ENCODE peak calls at places on chromosomes 3 and 15, in five cellular contexts. Z is GM20000, V is testis, X is T47D, T is foreskin fibroblast. S is an unnamed sample.

GRCh38 chr15:37979597-37979996 is 45.2 kb downstream of the TMCO5A start:
- DNase-seq in Z (no peak), V (no peak), X (no peak), T (no peak), S (no peak)

GRCh38 chr3:115792206-115792955 is 169.1 kb downstream of the GAP43 start:
- DNase-seq in Z (peak), V (no peak), X (no peak), T (no peak), S (peak)

GRCh38 chr15:82830427-82831173 is 21.2 kb downstream of the WHAMM start:
- DNase-seq in Z (no peak), V (no peak), X (no peak), T (no peak), S (no peak)

GRCh38 chr15:83651541-83651940 is 2.4 kb upstream of the ADAMTSL3 start:
- DNase-seq in Z (no peak), V (no peak), X (peak), T (no peak), S (no peak)

GRCh38 chr3:177340243-177340830 is 143.1 kb upstream of the TBL1XR1 start:
- DNase-seq in Z (no peak), V (no peak), X (no peak), T (no peak), S (no peak)

GRCh38 chr3:125072310-125072709 is 16.5 kb upstream of the HEG1 start:
- DNase-seq in Z (no peak), V (no peak), X (no peak), T (peak), S (no peak)

GRCh38 chr15:66611257-66612053 is 45.7 kb upstream of the LCTL start:
- DNase-seq in Z (no peak), V (no peak), X (no peak), T (no peak), S (no peak)

GRCh38 chr15:59321000-59321689 is 51.5 kb downstream of the MYO1E start:
- DNase-seq in Z (no peak), V (no peak), X (no peak), T (no peak), S (no peak)

GRCh38 chr15:81419304-81419943 is 45.4 kb upstream of the TMC3 start:
- DNase-seq in Z (no peak), V (no peak), X (no peak), T (peak), S (no peak)

GRCh38 chr3:103403191-103403590 is 968.4 kb downstream of the ZPLD1 start:
- DNase-seq in Z (no peak), V (no peak), X (no peak), T (no peak), S (no peak)

GRCh38 chr3:120688121-120688520 is 6.1 kb upstream of the HGD start:
- DNase-seq in Z (peak), V (no peak), X (no peak), T (peak), S (peak)

GRCh38 chr3:50236484-50237132 is 604 bp downstream of the GNAI2 start:
- DNase-seq in Z (no peak), V (no peak), X (no peak), T (no peak), S (no peak)

GRCh38 chr3:148149556-148149955 is 548.1 kb upstream of the AGTR1 start:
- DNase-seq in Z (no peak), V (no peak), X (no peak), T (no peak), S (no peak)

GRCh38 chr3:45688194-45688881 is 858 bp upstream of the SACM1L start:
- DNase-seq in Z (peak), V (peak), X (peak), T (no peak), S (peak)

GRCh38 chr3:48184299-48184698 is 3.9 kb downstream of the CDC25A start:
- DNase-seq in Z (no peak), V (no peak), X (no peak), T (no peak), S (no peak)

GRCh38 chr3:149983628-149984027 is 12.9 kb upstream of the PFN2 start:
- DNase-seq in Z (no peak), V (no peak), X (no peak), T (no peak), S (no peak)

GRCh38 chr3:81760215-81760614 is 1.2 kb downstream of the GBE1 start:
- DNase-seq in Z (no peak), V (no peak), X (no peak), T (no peak), S (no peak)

GRCh38 chr3:196378442-196378841 is 40.3 kb upstream of the TM4SF19 start:
- DNase-seq in Z (no peak), V (no peak), X (no peak), T (no peak), S (no peak)

GRCh38 chr15:59553879-59554735 is 57.5 kb upstream of the GCNT3 start:
- DNase-seq in Z (no peak), V (no peak), X (peak), T (peak), S (no peak)

GRCh38 chr15:31306426-31307269 is 20.0 kb upstream of the KLF13 start:
- DNase-seq in Z (no peak), V (peak), X (no peak), T (no peak), S (no peak)

GRCh38 chr15:52340093-52340492 is 44.5 kb upstream of the MYO5C start:
- DNase-seq in Z (no peak), V (no peak), X (no peak), T (no peak), S (no peak)

GRCh38 chr3:76765526-76765925 is 274.4 kb upstream of the ROBO2 start:
- DNase-seq in Z (no peak), V (no peak), X (no peak), T (no peak), S (no peak)

GRCh38 chr3:178310833-178311380 is 225.3 kb upstream of the KCNMB2 start:
- DNase-seq in Z (no peak), V (no peak), X (no peak), T (no peak), S (no peak)

GRCh38 chr3:194194051-194194756 is 58.3 kb downstream of the HES1 start:
- DNase-seq in Z (peak), V (no peak), X (no peak), T (no peak), S (peak)

GRCh38 chr15:57903626-57904025 is 161.9 kb downstream of the ALDH1A2 start:
- DNase-seq in Z (no peak), V (no peak), X (no peak), T (no peak), S (no peak)

GRCh38 chr3:173021547-173022185 is 119.4 kb downstream of the SPATA16 start:
- DNase-seq in Z (no peak), V (no peak), X (no peak), T (no peak), S (no peak)

GRCh38 chr3:9088431-9089353 is 125.4 kb upstream of the RAD18 start:
- DNase-seq in Z (no peak), V (no peak), X (no peak), T (no peak), S (no peak)

GRCh38 chr15:90191795-90192494 is 9.2 kb upstream of the SEMA4B start:
- DNase-seq in Z (peak), V (peak), X (peak), T (no peak), S (peak)

GRCh38 chr3:169044341-169045113 is 619.0 kb downstream of the MECOM start:
- DNase-seq in Z (no peak), V (no peak), X (no peak), T (peak), S (no peak)

GRCh38 chr15:29102911-29103824 is 166.5 kb downstream of the NSMCE3 start:
- DNase-seq in Z (no peak), V (peak), X (no peak), T (peak), S (no peak)

GRCh38 chr3:181176610-181177009 is 187.1 kb upstream of the DNAJC19 start:
- DNase-seq in Z (no peak), V (peak), X (peak), T (no peak), S (no peak)

GRCh38 chr15:35170216-35170615 is 85.1 kb upstream of the NANOGP8 start:
- DNase-seq in Z (no peak), V (no peak), X (no peak), T (peak), S (no peak)

GRCh38 chr15:69044899-69045298 is 30.4 kb downstream of the NOX5 start:
- DNase-seq in Z (no peak), V (no peak), X (peak), T (peak), S (no peak)

GRCh38 chr15:48644827-48645557 is 517 bp downstream of the FBN1 start:
- DNase-seq in Z (peak), V (peak), X (no peak), T (peak), S (peak)

GRCh38 chr3:65635661-65636060 is 403.1 kb downstream of the MAGI1 start:
- DNase-seq in Z (no peak), V (no peak), X (no peak), T (no peak), S (no peak)

GRCh38 chr3:127690823-127691452 is 18.2 kb downstream of the ABTB1 start:
- DNase-seq in Z (no peak), V (peak), X (peak), T (peak), S (no peak)

GRCh38 chr3:178625053-178625600 is 88.9 kb downstream of the KCNMB2 start:
- DNase-seq in Z (no peak), V (no peak), X (no peak), T (no peak), S (no peak)

S was measured in GM10248.